ENCODE peak calls at places on chromosome 20, in four cellular contexts. W, P, Z and R are unnamed samples.

GRCh38 chr20:10919549-10920140 is 245.8 kb upstream of the JAG1 start:
- DNase-seq in P (peak; percentile 11), Z (no peak), W (no peak), R (no peak)

GRCh38 chr20:62104791-62105345 is 17.4 kb upstream of the LSM14B start:
- DNase-seq in Z (no peak), P (no peak), W (no peak), R (no peak)

GRCh38 chr20:44491635-44492395 is 16.1 kb downstream of the TTPAL start:
- DNase-seq in Z (no peak), W (no peak), P (no peak), R (no peak)

GRCh38 chr20:23299673-23300050 is 50.9 kb upstream of the NXT1 start:
- DNase-seq in P (no peak), Z (no peak), W (no peak), R (no peak)

GRCh38 chr20:3235661-3236324 is 3.2 kb downstream of the SLC4A11 start:
- DNase-seq in P (peak; percentile 8), Z (no peak), W (no peak), R (no peak)

GRCh38 chr20:38032585-38033329 is 499 bp downstream of the TTI1 start:
- DNase-seq in Z (no peak), P (no peak), W (peak; percentile 53), R (no peak)

GRCh38 chr20:43538855-43539700 is 19.7 kb upstream of the SGK2 start:
- DNase-seq in P (no peak), Z (no peak), W (no peak), R (peak; percentile 74)

GRCh38 chr20:63522981-63523611 is 2.5 kb downstream of the PPDPF start:
- DNase-seq in P (no peak), W (no peak), Z (no peak), R (no peak)

GRCh38 chr20:54123587-54124180 is 50.1 kb downstream of the CYP24A1 start:
- DNase-seq in P (peak; percentile 100), W (peak; percentile 67), Z (no peak), R (no peak)